ENCODE peak calls at places on chromosome 2, in five cellular contexts. S is endothelial cell of umbilical vein, W is mammary epithelial cell, Z is GM23248, D is mesendoderm. I is an unnamed sample.

GRCh38 chr2:240199133-240199870 is 58.8 kb upstream of the OTOS start:
- DNase-seq in S (no peak), W (no peak), Z (no peak), D (no peak), I (no peak)

GRCh38 chr2:153595939-153596338 is 117.4 kb upstream of the RPRM start:
- DNase-seq in S (no peak), W (peak; percentile 14), Z (no peak), D (peak; percentile 45), I (peak; percentile 34)

GRCh38 chr2:134657650-134658250 is 61.0 kb downstream of the TMEM163 start:
- DNase-seq in S (peak; percentile 22), W (no peak), Z (peak; percentile 30), D (peak; percentile 52), I (peak; percentile 49)

GRCh38 chr2:19140463-19141208 is 217.8 kb downstream of the OSR1 start:
- DNase-seq in S (peak; percentile 16), W (peak; percentile 78), Z (peak; percentile 52), D (peak; percentile 85), I (no peak)

GRCh38 chr2:71679481-71679880 is 226.1 kb downstream of the DYSF start:
- DNase-seq in S (no peak), W (no peak), Z (no peak), D (no peak), I (no peak)

GRCh38 chr2:119028327-119029174 is 86.6 kb downstream of the MARCO start:
- DNase-seq in S (peak; percentile 4), W (peak; percentile 35), Z (peak; percentile 50), D (peak; percentile 65), I (peak; percentile 58)

GRCh38 chr2:240933966-240934700 is 28.0 kb downstream of the CROCC2 start:
- DNase-seq in S (no peak), W (no peak), Z (no peak), D (no peak), I (no peak)

GRCh38 chr2:121567957-121568409 is 37.3 kb downstream of the RNU4ATAC start:
- DNase-seq in S (no peak), W (no peak), Z (peak; percentile 47), D (no peak), I (no peak)

GRCh38 chr2:221572821-221573429 is 821 bp upstream of the EPHA4 start:
- DNase-seq in S (peak; percentile 71), W (peak; percentile 49), Z (peak; percentile 71), D (no peak), I (peak; percentile 82)

GRCh38 chr2:15116830-15117229 is 444.3 kb downstream of the NBAS start:
- DNase-seq in S (no peak), W (no peak), Z (no peak), D (no peak), I (no peak)

GRCh38 chr2:38274286-38275276 is 102.5 kb downstream of the ATL2 start:
- DNase-seq in S (peak; percentile 77), W (peak; percentile 58), Z (peak; percentile 81), D (peak; percentile 83), I (peak; percentile 73)

GRCh38 chr2:231571810-231572209 is 20.9 kb upstream of the TEX44 start:
- DNase-seq in S (no peak), W (no peak), Z (no peak), D (peak; percentile 41), I (no peak)

GRCh38 chr2:217890445-217890844 is 112.3 kb downstream of the TNS1 start:
- DNase-seq in S (peak; percentile 63), W (no peak), Z (peak; percentile 93), D (peak; percentile 30), I (peak; percentile 22)

GRCh38 chr2:219207884-219208740 is 1.5 kb downstream of the ZFAND2B start:
- DNase-seq in S (peak; percentile 18), W (peak; percentile 7), Z (peak; percentile 30), D (no peak), I (no peak)

GRCh38 chr2:70069049-70069448 is 18.2 kb upstream of the PCBP1 start:
- DNase-seq in S (no peak), W (peak; percentile 94), Z (peak; percentile 74), D (no peak), I (no peak)

GRCh38 chr2:191012845-191013616 is 940 bp downstream of the STAT1 start:
- DNase-seq in S (no peak), W (no peak), Z (peak; percentile 58), D (no peak), I (no peak)

GRCh38 chr2:133026536-133027177 is 356.7 kb upstream of the LYPD1 start:
- DNase-seq in S (peak; percentile 3), W (no peak), Z (peak; percentile 1), D (peak; percentile 84), I (peak; percentile 69)

GRCh38 chr2:168935810-168936581 is 34.9 kb downstream of the G6PC2 start:
- DNase-seq in S (peak; percentile 27), W (peak; percentile 72), Z (peak; percentile 86), D (peak; percentile 89), I (no peak)

GRCh38 chr2:212842544-212843185 is 304.1 kb upstream of the ERBB4 start:
- DNase-seq in S (peak; percentile 14), W (peak; percentile 97), Z (peak; percentile 82), D (no peak), I (no peak)

GRCh38 chr2:176095421-176095820 is 2.9 kb downstream of the HOXD13 start:
- DNase-seq in S (no peak), W (no peak), Z (no peak), D (no peak), I (no peak)

GRCh38 chr2:156935611-156936010 is 321.9 kb upstream of the GALNT5 start:
- DNase-seq in S (no peak), W (peak; percentile 82), Z (no peak), D (no peak), I (peak; percentile 11)

GRCh38 chr2:80288576-80288975 is 16.0 kb downstream of the LRRTM1 start:
- DNase-seq in S (no peak), W (no peak), Z (peak; percentile 13), D (peak; percentile 7), I (peak; percentile 26)

GRCh38 chr2:123209185-123209584 is 815.9 kb upstream of the CNTNAP5 start:
- DNase-seq in S (no peak), W (no peak), Z (no peak), D (no peak), I (no peak)
- H3K9ac ChIP-seq in S (no peak overlapping the region), W (no peak overlapping the region), Z (no peak overlapping the region), D (no peak overlapping the region), I (no peak overlapping the region)

GRCh38 chr2:160532388-160532787 is 38.8 kb upstream of the RBMS1 start:
- DNase-seq in S (no peak), W (no peak), Z (no peak), D (no peak), I (no peak)
- H3K4me2 ChIP-seq in S (no peak overlapping the region), W (no peak overlapping the region), Z (no peak overlapping the region), D (no peak overlapping the region), I (no peak overlapping the region)

DNA sequence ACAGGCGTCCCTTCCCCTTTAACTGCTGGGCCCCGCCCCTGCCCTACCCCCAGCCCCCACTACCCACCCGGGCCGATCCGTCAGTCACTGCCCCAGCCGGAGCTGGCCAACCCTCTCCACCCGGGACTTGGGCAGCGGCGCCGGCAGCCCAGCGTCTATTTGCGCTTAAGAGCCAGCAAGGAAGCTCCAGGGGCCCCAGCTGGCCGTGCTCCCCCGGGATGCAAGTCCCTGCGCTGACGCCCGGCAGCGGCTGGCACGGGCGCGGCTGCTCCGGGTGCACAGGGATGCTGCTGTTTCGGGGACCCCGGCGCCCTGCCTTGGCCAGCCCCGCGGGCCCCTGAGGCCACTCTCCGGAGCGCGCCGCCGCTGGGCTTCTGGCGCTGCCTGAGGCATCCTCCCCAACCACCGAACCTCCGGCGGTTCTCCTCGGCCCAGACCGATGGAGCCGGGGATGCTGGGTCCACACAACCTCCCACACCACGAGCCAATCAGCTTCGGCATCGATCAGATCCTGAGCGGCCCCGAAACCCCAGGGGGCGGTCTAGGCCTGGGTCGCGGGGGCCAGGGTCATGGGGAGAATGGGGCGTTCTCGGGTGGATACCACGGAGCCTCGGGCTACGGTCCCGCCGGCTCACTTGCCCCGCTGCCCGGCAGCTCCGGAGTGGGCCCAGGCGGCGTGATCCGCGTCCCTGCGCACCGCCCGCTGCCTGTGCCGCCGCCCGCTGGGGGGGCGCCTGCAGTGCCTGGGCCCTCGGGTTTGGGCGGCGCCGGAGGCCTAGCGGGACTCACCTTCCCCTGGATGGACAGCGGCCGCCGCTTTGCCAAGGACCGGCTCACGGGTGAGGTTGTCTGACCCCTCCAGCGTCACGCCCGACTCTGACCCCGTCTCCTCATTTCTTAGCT is at the start of gene TLX2:
- DNase-seq in S (no peak), W (no peak), Z (peak; percentile 42), D (no peak), I (peak; percentile 66)
- H3K9ac ChIP-seq in S (no peak within 1 kb of the TSS), W (no peak within 1 kb of the TSS), Z (no peak within 1 kb of the TSS), D (no peak within 1 kb of the TSS), I (no peak within 1 kb of the TSS)

DNA sequence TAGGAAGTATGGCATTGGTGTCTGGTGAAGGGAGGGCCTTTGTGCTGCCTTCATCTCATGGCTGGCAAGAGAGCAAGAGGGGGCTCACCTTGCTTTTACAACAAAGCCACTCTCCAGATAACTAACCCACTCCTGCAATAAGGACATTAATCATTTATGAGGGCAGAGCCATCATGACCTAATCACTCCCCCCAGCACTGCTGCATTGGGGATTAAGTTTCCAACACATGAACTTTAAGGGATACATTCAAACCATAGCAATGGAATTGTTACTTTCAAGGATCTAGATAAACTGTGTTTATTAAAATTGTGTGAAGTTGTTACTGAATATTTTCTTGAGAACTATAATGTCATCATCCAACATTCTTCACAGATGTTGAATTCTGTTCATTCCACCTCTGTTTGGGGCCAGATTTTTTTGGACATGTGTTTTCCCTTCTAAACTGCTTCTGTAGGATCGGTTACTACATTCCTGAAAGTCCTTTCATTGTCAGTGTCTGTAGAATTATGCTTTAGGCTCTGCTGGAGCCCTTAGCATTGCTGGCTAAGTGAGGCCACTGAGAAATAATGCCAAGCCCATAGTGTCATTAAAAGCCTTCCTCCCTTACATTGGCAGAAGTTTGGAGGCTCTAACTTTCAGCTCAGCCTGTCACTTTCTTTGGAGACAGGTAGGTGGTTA is 50.4 kb downstream of the SPATS2L start:
- DNase-seq in S (no peak), W (no peak), Z (peak; percentile 79), D (peak; percentile 81), I (peak; percentile 47)
- H3K4me2 ChIP-seq in S (no peak overlapping the region), W (no peak overlapping the region), Z (peak overlapping the region; percentile 66), D (no peak overlapping the region), I (peak overlapping the region; percentile 40)

DNA sequence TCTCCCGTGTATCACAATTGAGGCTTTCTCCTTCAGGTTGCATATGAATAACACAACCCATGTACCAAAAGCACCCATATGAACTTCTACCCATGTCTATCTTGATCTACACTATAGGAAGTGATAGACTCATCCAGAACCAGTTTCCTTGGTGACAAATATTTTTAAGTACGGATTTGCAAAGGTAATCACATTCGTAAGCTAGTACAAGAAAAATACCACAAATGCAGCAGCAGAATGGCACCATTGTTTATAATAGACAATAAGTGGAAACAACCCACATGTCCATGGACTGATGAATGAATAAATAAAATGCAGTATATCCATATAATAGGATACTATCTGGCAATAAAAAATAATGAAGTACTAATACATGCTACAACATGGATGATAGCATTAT is 3.2 kb upstream of the CCDC88A start:
- DNase-seq in S (no peak), W (peak; percentile 42), Z (no peak), D (no peak), I (no peak)
- H3K9ac ChIP-seq in S (no peak overlapping the region), W (no peak overlapping the region), Z (no peak overlapping the region), D (no peak overlapping the region), I (no peak overlapping the region)

GRCh38 chr2:65355190-65355831 is 77.1 kb downstream of the SPRED2 start:
- DNase-seq in S (no peak), W (peak; percentile 64), Z (peak; percentile 49), D (no peak), I (no peak)
- H3K4me2 ChIP-seq in S (no peak overlapping the region), W (peak overlapping the region; percentile 33), Z (no peak overlapping the region), D (no peak overlapping the region), I (no peak overlapping the region)

DNA sequence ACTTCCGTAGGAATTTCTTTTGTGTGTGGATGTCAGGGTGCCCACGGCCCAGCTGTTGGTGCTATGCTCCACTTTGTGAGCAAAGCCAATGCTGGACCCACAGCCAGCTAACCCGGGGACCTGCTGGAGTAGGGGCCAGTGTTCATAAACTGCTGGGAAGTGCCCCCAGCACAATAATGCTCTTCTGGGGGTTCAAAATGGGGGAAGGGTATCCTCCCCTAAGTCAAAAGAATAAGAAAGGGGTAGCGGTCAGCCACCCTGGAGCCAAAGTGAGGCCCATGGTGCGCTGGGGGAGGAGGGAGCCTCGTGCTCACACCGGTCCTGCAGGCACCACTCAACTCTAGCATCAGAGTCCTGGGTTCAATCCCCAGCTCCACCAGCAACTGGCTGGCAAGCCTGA is 115.8 kb upstream of the NPAS2 start:
- DNase-seq in S (no peak), W (no peak), Z (no peak), D (no peak), I (no peak)
- H3K9ac ChIP-seq in S (no peak overlapping the region), W (no peak overlapping the region), Z (no peak overlapping the region), D (no peak overlapping the region), I (no peak overlapping the region)